ENCODE peak calls at places on chromosomes 4 and X, in four cellular contexts. One of them, this sample, is unnamed.

GRCh38 chr4:140046037-140046436 is 107.9 kb downstream of the MAML3 start:
- DNase-seq in heart left ventricle: no peak
- DNase-seq in PC-9: no peak
- DNase-seq in mammary epithelial cell: no peak
- DNase-seq in this sample: no peak

GRCh38 chrX:78066110-78066509 is 37.9 kb upstream of the PGK1 start:
- DNase-seq in heart left ventricle: no peak
- DNase-seq in mammary epithelial cell: no peak
- DNase-seq in PC-9: no peak
- DNase-seq in this sample: no peak

GRCh38 chr4:182137343-182137742 is 105.9 kb upstream of the TENM3 start:
- DNase-seq in PC-9: no peak
- DNase-seq in heart left ventricle: no peak
- DNase-seq in mammary epithelial cell: no peak
- DNase-seq in this sample: no peak

GRCh38 chrX:123157586-123157985 is 26.5 kb upstream of the GRIA3 start:
- DNase-seq in heart left ventricle: no peak
- DNase-seq in PC-9: no peak
- DNase-seq in mammary epithelial cell: peak
- DNase-seq in this sample: no peak

GRCh38 chr4:112075129-112075753 is 70.0 kb upstream of the FAM241A start:
- DNase-seq in mammary epithelial cell: peak
- DNase-seq in heart left ventricle: no peak
- DNase-seq in PC-9: peak
- DNase-seq in this sample: no peak

GRCh38 chr4:77308843-77309242 is 151.8 kb downstream of the CCNG2 start:
- DNase-seq in heart left ventricle: no peak
- DNase-seq in mammary epithelial cell: peak
- DNase-seq in PC-9: no peak
- DNase-seq in this sample: no peak

GRCh38 chr4:186700746-186701145 is 22.9 kb downstream of the FAT1 start:
- DNase-seq in PC-9: no peak
- DNase-seq in mammary epithelial cell: peak
- DNase-seq in heart left ventricle: peak
- DNase-seq in this sample: no peak

GRCh38 chrX:118780915-118781314 is 42.7 kb upstream of the ZCCHC12 start:
- DNase-seq in PC-9: no peak
- DNase-seq in heart left ventricle: no peak
- DNase-seq in mammary epithelial cell: no peak
- DNase-seq in this sample: peak

GRCh38 chr4:186979966-186980745 is 256.5 kb upstream of the FAT1 start:
- DNase-seq in PC-9: no peak
- DNase-seq in heart left ventricle: no peak
- DNase-seq in mammary epithelial cell: no peak
- DNase-seq in this sample: no peak

GRCh38 chr4:138090145-138090917 is 151.8 kb downstream of the SLC7A11 start:
- DNase-seq in PC-9: peak
- DNase-seq in heart left ventricle: no peak
- DNase-seq in mammary epithelial cell: peak
- DNase-seq in this sample: peak

GRCh38 chr4:107034091-107034698 is 1.9 kb downstream of the DKK2 start:
- DNase-seq in heart left ventricle: peak
- DNase-seq in mammary epithelial cell: no peak
- DNase-seq in PC-9: no peak
- DNase-seq in this sample: peak

GRCh38 chr4:126888968-126889367 is 743.8 kb upstream of the INTU start:
- DNase-seq in mammary epithelial cell: peak
- DNase-seq in heart left ventricle: no peak
- DNase-seq in PC-9: no peak
- DNase-seq in this sample: no peak

GRCh38 chr4:172055498-172055897 is 242.3 kb downstream of the GALNTL6 start:
- DNase-seq in mammary epithelial cell: no peak
- DNase-seq in heart left ventricle: no peak
- DNase-seq in PC-9: no peak
- DNase-seq in this sample: no peak

GRCh38 chr4:13711233-13711775 is 83.8 kb upstream of the BOD1L1 start:
- DNase-seq in heart left ventricle: no peak
- DNase-seq in mammary epithelial cell: no peak
- DNase-seq in PC-9: no peak
- DNase-seq in this sample: no peak

GRCh38 chr4:76016383-76016782 is 6.9 kb downstream of the CXCL10 start:
- DNase-seq in mammary epithelial cell: peak
- DNase-seq in PC-9: peak
- DNase-seq in heart left ventricle: no peak
- DNase-seq in this sample: no peak

DNA sequence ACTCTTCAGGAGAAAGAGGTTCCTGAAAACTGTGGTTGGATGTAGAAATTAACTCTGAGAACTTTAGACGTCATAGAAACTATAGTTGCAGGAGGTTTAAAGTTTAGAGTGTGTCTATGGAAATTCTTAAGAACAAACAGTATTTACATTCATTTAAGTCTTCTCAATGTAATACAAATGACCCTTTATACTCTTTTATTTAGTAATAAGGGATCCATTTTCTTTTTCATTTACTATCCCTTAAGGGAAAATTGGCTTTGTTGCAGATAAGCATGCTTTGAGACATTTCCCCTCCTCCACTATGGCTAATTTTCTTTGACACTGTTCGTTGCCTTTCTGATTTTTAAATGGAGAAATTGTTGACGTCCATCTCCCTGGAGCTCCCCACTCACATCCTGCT is 96.4 kb downstream of the POLA1 start:
- DNase-seq in PC-9: no peak
- DNase-seq in heart left ventricle: no peak
- DNase-seq in mammary epithelial cell: no peak
- DNase-seq in this sample: no peak
- H3K27ac ChIP-seq in PC-9: no peak
- H3K27ac ChIP-seq in heart left ventricle: no peak
- H3K27ac ChIP-seq in mammary epithelial cell: no peak
- H3K27ac ChIP-seq in this sample: no peak

GRCh38 chrX:40088299-40088625 is 9.5 kb downstream of the BCOR start:
- DNase-seq in heart left ventricle: no peak
- DNase-seq in mammary epithelial cell: no peak
- DNase-seq in PC-9: no peak
- DNase-seq in this sample: no peak
- H3K27ac ChIP-seq in heart left ventricle: no peak
- H3K27ac ChIP-seq in mammary epithelial cell: no peak
- H3K27ac ChIP-seq in PC-9: no peak
- H3K27ac ChIP-seq in this sample: no peak

GRCh38 chrX:40827331-40827730 is 92.0 kb upstream of the MED14 start:
- DNase-seq in PC-9: no peak
- DNase-seq in heart left ventricle: no peak
- DNase-seq in mammary epithelial cell: no peak
- DNase-seq in this sample: no peak
- H3K27ac ChIP-seq in PC-9: no peak
- H3K27ac ChIP-seq in heart left ventricle: no peak
- H3K27ac ChIP-seq in mammary epithelial cell: no peak
- H3K27ac ChIP-seq in this sample: no peak

DNA sequence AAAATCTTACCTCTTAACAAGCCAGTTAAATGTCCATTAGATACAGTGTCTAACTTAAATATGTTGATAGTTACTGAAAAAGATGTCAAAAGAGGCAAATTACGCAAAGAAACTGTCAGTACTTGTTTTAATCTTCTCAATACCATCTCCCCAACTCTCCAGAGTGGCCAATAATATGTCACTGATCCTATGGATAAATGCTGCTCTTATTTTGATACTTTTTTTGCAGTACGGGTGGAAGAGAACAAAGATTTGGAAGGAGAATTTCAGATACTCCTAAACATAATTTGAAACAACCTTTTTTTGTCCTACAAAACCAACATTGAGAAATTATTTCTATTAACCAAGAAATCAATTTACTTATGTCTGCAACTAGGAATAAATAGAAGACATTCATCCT is 192.6 kb downstream of the CBR4 start:
- DNase-seq in heart left ventricle: no peak
- DNase-seq in mammary epithelial cell: no peak
- DNase-seq in PC-9: no peak
- DNase-seq in this sample: no peak
- H3K27ac ChIP-seq in heart left ventricle: peak
- H3K27ac ChIP-seq in mammary epithelial cell: no peak
- H3K27ac ChIP-seq in PC-9: no peak
- H3K27ac ChIP-seq in this sample: peak

GRCh38 chr4:125041372-125041930 is 273.3 kb upstream of the FAT4 start:
- DNase-seq in mammary epithelial cell: peak
- DNase-seq in heart left ventricle: no peak
- DNase-seq in PC-9: no peak
- DNase-seq in this sample: no peak
- H3K27ac ChIP-seq in mammary epithelial cell: peak
- H3K27ac ChIP-seq in heart left ventricle: no peak
- H3K27ac ChIP-seq in PC-9: no peak
- H3K27ac ChIP-seq in this sample: no peak

GRCh38 chr4:158775091-158775651 is 6.3 kb downstream of the FNIP2 start:
- DNase-seq in heart left ventricle: no peak
- DNase-seq in PC-9: no peak
- DNase-seq in mammary epithelial cell: peak
- DNase-seq in this sample: no peak
- H3K27ac ChIP-seq in heart left ventricle: peak
- H3K27ac ChIP-seq in PC-9: no peak
- H3K27ac ChIP-seq in mammary epithelial cell: peak
- H3K27ac ChIP-seq in this sample: peak